ENCODE peak calls at places on chromosomes 11 and 22, in nine cellular contexts. X is fibroblast of lung, A is heart right ventricle, L is BJ, D is left ventricle myocardium inferior, Y is cardiac muscle cell, Z is suprapubic skin, S is tibial artery, N is upper lobe of right lung. V is an unnamed sample.

GRCh38 chr11:58573451-58574104 is 2.1 kb downstream of the LPXN start:
- DNase-seq in N (no peak), Y (peak; percentile 88), S (peak; percentile 81), D (peak; percentile 47), L (peak; percentile 63), X (peak; percentile 87), Z (peak; percentile 86), A (no peak), V (peak; percentile 75)

GRCh38 chr11:115920841-115921480 is 416.7 kb upstream of the CADM1 start:
- DNase-seq in Z (no peak), Y (no peak), X (no peak), S (no peak), A (no peak), D (no peak), N (no peak), L (no peak), V (no peak)

GRCh38 chr11:117843666-117844484 is 19.3 kb upstream of the FXYD2 start:
- DNase-seq in L (no peak), N (peak; percentile 89), S (peak; percentile 81), Y (peak; percentile 77), D (peak; percentile 85), Z (peak; percentile 84), X (peak; percentile 49), A (peak; percentile 88), V (peak; percentile 94)

GRCh38 chr11:869399-870126 is 26.9 kb downstream of the TSPAN4 start:
- DNase-seq in X (no peak), S (no peak), Z (no peak), A (no peak), L (no peak), N (no peak), Y (no peak), D (no peak), V (no peak)

GRCh38 chr22:36069368-36069767 is 40.7 kb upstream of the RBFOX2 start:
- DNase-seq in X (no peak), A (no peak), N (no peak), L (no peak), Y (no peak), D (no peak), S (no peak), Z (no peak), V (no peak)

GRCh38 chr11:67293090-67293489 is 4.0 kb downstream of the ANKRD13D start:
- DNase-seq in Y (peak; percentile 64), A (no peak), X (peak; percentile 62), N (no peak), Z (peak; percentile 6), S (no peak), D (no peak), L (no peak), V (no peak)

GRCh38 chr11:111933872-111934271 is 3.3 kb upstream of the DIXDC1 start:
- DNase-seq in X (peak; percentile 15), Y (no peak), A (no peak), N (no peak), D (no peak), L (no peak), S (no peak), Z (no peak), V (no peak)

GRCh38 chr11:33659370-33660139 is 41.1 kb downstream of the C11orf91 start:
- DNase-seq in N (no peak), Z (no peak), D (no peak), Y (no peak), S (no peak), X (no peak), L (no peak), A (no peak), V (no peak)

GRCh38 chr11:128625766-128626165 is 38.4 kb upstream of the ETS1 start:
- DNase-seq in Y (no peak), L (no peak), A (no peak), S (no peak), N (no peak), X (no peak), Z (no peak), D (no peak), V (no peak)

GRCh38 chr11:19713221-19714092 is 820 bp downstream of the NAV2 start:
- DNase-seq in A (peak; percentile 31), L (no peak), D (no peak), Z (peak; percentile 69), X (no peak), N (no peak), S (no peak), Y (no peak), V (no peak)

GRCh38 chr11:82980292-82980691 is 78.8 kb downstream of the DDIAS start:
- DNase-seq in Y (peak; percentile 67), A (no peak), Z (no peak), D (no peak), S (no peak), L (peak; percentile 62), X (peak; percentile 90), N (no peak), V (no peak)

GRCh38 chr11:1692708-1693326 is 4.2 kb upstream of the KRTAP5-6 start:
- DNase-seq in D (no peak), X (no peak), S (no peak), L (no peak), N (no peak), Z (peak; percentile 54), A (no peak), Y (no peak), V (no peak)

GRCh38 chr11:103067118-103067517 is 24.8 kb downstream of the DCUN1D5 start:
- DNase-seq in N (no peak), L (no peak), Z (no peak), D (no peak), Y (no peak), A (no peak), X (no peak), S (no peak), V (no peak)

GRCh38 chr11:103061656-103062055 is 30.3 kb downstream of the DCUN1D5 start:
- DNase-seq in Y (no peak), X (no peak), D (no peak), Z (no peak), L (no peak), N (no peak), S (no peak), A (no peak), V (no peak)
- H3K36me3 ChIP-seq in Y (peaks cover 51% of the 10 kb centered on the region), X (no peaks in the 10 kb centered on the region), D (peaks cover 66% of the 10 kb centered on the region), Z (peaks cover 55% of the 10 kb centered on the region), L (peaks cover 1% of the 10 kb centered on the region), N (peaks cover 56% of the 10 kb centered on the region), S (peaks cover 44% of the 10 kb centered on the region), A (peaks cover 78% of the 10 kb centered on the region), V (no peaks in the 10 kb centered on the region)

DNA sequence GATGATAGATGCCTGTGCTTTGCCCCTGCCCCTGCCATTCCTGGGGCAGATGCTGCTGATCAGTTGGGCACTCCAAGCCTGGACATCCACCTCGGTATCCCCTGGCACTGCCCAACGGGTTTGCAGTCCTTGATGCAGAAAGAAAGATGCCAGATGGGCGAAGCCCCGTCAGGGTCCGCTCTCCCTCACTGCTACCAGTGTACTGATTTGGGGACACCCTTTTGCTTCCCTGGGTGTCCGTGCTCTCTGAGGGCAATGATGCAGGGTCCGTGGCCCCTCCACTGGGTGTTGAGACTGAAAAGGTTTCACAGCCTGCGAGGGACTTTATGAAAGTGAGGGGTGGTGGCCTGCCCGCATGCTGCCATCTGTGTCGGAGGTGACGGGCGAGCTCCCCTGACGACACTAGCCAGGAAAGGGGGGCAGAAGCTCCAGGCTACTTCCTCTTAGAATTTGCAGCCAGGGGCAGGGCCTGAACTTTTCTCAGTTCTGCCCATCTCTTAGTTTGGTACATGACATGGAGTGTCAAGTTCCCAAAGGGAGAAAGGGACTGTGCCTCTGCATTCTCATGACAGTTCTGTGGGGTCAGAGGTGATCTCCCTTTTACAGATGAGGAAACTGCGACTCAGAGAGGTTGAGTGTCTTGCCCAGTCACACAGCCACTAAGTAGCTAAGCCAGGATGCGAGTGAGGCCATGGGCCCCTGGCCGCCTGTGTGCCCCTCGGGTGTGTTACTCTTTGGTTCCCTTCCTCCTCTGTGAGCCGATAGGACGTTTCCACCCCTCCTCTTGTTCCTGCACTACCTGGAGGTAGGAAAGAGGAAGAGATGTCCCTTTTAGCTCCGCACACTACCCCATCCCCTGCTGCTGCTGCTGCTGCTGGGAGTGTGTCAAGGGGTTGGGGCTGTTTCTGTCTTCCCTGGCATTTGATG is 96.6 kb downstream of the BCR start:
- DNase-seq in X (no peak), Y (no peak), S (no peak), L (no peak), Z (no peak), A (no peak), N (no peak), D (no peak), V (no peak)
- H3K36me3 ChIP-seq in X (peaks cover 8% of the 10 kb centered on the region), Y (peaks cover 13% of the 10 kb centered on the region), S (peaks cover 33% of the 10 kb centered on the region), L (peaks cover 21% of the 10 kb centered on the region), Z (peaks cover 55% of the 10 kb centered on the region), A (peaks cover 78% of the 10 kb centered on the region), N (peaks cover 56% of the 10 kb centered on the region), D (peaks cover 44% of the 10 kb centered on the region), V (peaks cover 7% of the 10 kb centered on the region)

GRCh38 chr11:65862191-65862735 is 2.0 kb downstream of the MUS81 start:
- DNase-seq in D (no peak), X (no peak), S (peak; percentile 18), N (peak; percentile 63), Y (no peak), Z (no peak), A (no peak), L (no peak), V (no peak)

GRCh38 chr11:65865550-65866172 is 5.4 kb downstream of the MUS81 start:
- DNase-seq in L (no peak), A (no peak), N (peak; percentile 57), Y (no peak), D (peak; percentile 13), Z (no peak), S (no peak), X (no peak), V (no peak)

GRCh38 chr11:65862941-65863888 is 3.0 kb downstream of the MUS81 start:
- DNase-seq in Z (peak; percentile 57), X (no peak), D (no peak), Y (no peak), L (no peak), A (no peak), N (peak; percentile 60), S (peak; percentile 16), V (no peak)

GRCh38 chr11:65864758-65865471 is 4.7 kb downstream of the MUS81 start:
- DNase-seq in N (peak; percentile 56), L (no peak), A (no peak), D (peak; percentile 7), Z (no peak), Y (no peak), S (no peak), X (no peak), V (no peak)

GRCh38 chr11:65863889-65864757 is 3.9 kb downstream of the MUS81 start:
- DNase-seq in N (peak; percentile 54), A (no peak), L (no peak), X (no peak), D (peak; percentile 13), S (no peak), Y (no peak), Z (no peak), V (no peak)
- H3K36me3 ChIP-seq in N (peaks cover 65% of the 10 kb centered on the region), A (peaks cover 75% of the 10 kb centered on the region), L (peaks cover 45% of the 10 kb centered on the region), X (peaks cover 49% of the 10 kb centered on the region), D (peaks cover 74% of the 10 kb centered on the region), S (peaks cover 38% of the 10 kb centered on the region), Y (peaks cover 51% of the 10 kb centered on the region), Z (peaks cover 58% of the 10 kb centered on the region), V (peaks cover 30% of the 10 kb centered on the region)

DNA sequence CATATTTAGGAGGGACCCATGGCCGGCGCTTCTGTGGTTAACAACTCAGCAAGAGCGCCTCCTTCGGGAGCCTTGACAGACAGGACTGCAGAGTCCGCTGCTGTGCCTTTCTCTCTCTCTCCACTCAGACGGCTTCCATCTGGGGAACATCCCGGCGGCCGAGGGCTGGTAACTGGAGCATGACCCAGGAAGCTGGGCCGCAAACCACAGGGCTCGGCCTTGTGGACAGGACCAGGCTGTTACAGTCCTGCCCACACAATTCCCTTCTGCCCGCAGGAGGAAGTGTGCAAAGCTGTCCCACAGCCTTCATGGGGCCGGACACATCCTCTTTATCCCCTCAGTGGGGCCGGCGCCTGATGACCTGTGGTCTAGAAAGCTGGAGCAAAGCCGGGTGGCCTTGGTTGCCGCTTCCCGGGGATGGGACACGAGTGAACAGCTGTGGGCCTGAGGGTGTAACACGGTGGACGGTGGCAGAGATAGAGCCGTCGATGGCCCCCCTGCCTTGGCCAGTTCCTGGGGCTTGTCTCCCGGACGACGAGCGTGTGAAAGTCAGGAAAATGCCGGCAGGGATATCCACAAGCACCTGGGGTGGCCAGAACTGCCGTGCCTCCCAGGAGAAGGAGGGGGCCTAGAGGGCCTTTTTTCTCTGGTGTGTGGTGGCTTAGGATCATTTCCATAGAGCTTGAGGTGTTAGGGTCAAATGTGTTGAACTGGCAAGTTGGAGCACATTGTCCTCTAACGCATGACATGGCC is 50.1 kb downstream of the FBLN1 start:
- DNase-seq in Y (peak; percentile 98), D (peak; percentile 77), X (peak; percentile 97), S (peak; percentile 56), Z (no peak), A (peak; percentile 69), N (peak; percentile 86), L (peak; percentile 79), V (peak; percentile 56)
- H3K36me3 ChIP-seq in Y (no peaks in the 10 kb centered on the region), D (peaks cover 9% of the 10 kb centered on the region), X (peaks cover 5% of the 10 kb centered on the region), S (no peaks in the 10 kb centered on the region), Z (peaks cover 16% of the 10 kb centered on the region), A (no peaks in the 10 kb centered on the region), N (no peaks in the 10 kb centered on the region), L (peaks cover 57% of the 10 kb centered on the region), V (peaks cover 9% of the 10 kb centered on the region)

V was measured in tibial nerve.